ENCODE peak calls at places on chromosomes 1 and 21, in six cellular contexts. S, P, Q, E, J and F are unnamed samples.

GRCh38 chr1:226447932-226448670 is 40.2 kb upstream of the PARP1 start:
- DNase-seq in S (no peak), Q (no peak), J (no peak), E (no peak), P (no peak), F (no peak)

GRCh38 chr21:26307640-26308039 is 137.1 kb upstream of the APP start:
- DNase-seq in J (no peak), E (no peak), P (no peak), Q (no peak), S (no peak), F (no peak)

GRCh38 chr1:8797230-8797629 is 20.2 kb downstream of the RERE start:
- DNase-seq in Q (no peak), P (no peak), E (no peak), S (no peak), J (no peak), F (no peak)

GRCh38 chr1:26945728-26946127 is 14.5 kb downstream of the KDF1 start:
- DNase-seq in J (no peak), P (no peak), E (no peak), S (no peak), Q (peak), F (no peak)

GRCh38 chr1:226403522-226404034 is 4.3 kb downstream of the PARP1 start:
- DNase-seq in J (no peak), Q (no peak), S (no peak), E (no peak), P (no peak), F (no peak)

GRCh38 chr1:76136894-76137293 is 62.3 kb downstream of the ST6GALNAC3 start:
- DNase-seq in J (no peak), S (no peak), P (no peak), Q (no peak), E (no peak), F (no peak)

GRCh38 chr1:227934476-227935313 is 13.0 kb downstream of the WNT9A start:
- DNase-seq in Q (peak), P (no peak), E (peak), S (peak), J (no peak), F (no peak)

GRCh38 chr1:76185207-76185606 is 110.7 kb downstream of the ST6GALNAC3 start:
- DNase-seq in S (no peak), Q (no peak), P (no peak), J (no peak), E (no peak), F (no peak)

GRCh38 chr1:240831191-240831631 is 219.3 kb upstream of the GREM2 start:
- DNase-seq in S (no peak), Q (no peak), E (no peak), P (no peak), J (no peak), F (no peak)

GRCh38 chr1:10778640-10779039 is 17.8 kb downstream of the CASZ1 start:
- DNase-seq in E (no peak), P (no peak), S (no peak), Q (no peak), J (no peak), F (no peak)

GRCh38 chr1:30744060-30744756 is 13.4 kb downstream of the LAPTM5 start:
- DNase-seq in S (no peak), Q (no peak), P (no peak), J (no peak), E (no peak), F (no peak)

GRCh38 chr21:33699277-33699676 is 57.0 kb downstream of the ITSN1 start:
- DNase-seq in P (no peak), E (no peak), Q (no peak), S (no peak), J (no peak), F (no peak)

GRCh38 chr1:51326839-51327238 is 3.5 kb downstream of the TTC39A start:
- DNase-seq in E (no peak), P (no peak), J (no peak), Q (no peak), S (no peak), F (no peak)

GRCh38 chr1:221085712-221086111 is 206.5 kb downstream of the HLX start:
- DNase-seq in P (no peak), E (no peak), J (no peak), Q (no peak), S (no peak), F (no peak)

GRCh38 chr1:91402023-91402422 is 2.6 kb downstream of the HFM1 start:
- DNase-seq in P (no peak), S (no peak), E (no peak), Q (no peak), J (no peak), F (no peak)

GRCh38 chr1:202852163-202852904 is 36.6 kb downstream of the RABIF start:
- DNase-seq in S (no peak), J (no peak), P (no peak), Q (peak), E (no peak), F (no peak)

GRCh38 chr1:199083680-199084079 is 444.8 kb downstream of the PTPRC start:
- DNase-seq in S (no peak), Q (no peak), P (no peak), J (no peak), E (no peak), F (no peak)

GRCh38 chr1:9410737-9411297 is 118.1 kb downstream of the SPSB1 start:
- DNase-seq in E (no peak), S (no peak), P (peak), Q (no peak), J (no peak), F (no peak)

GRCh38 chr1:204294371-204294770 is 65.4 kb downstream of the PLEKHA6 start:
- DNase-seq in J (no peak), E (no peak), Q (no peak), S (peak), P (peak), F (peak)

GRCh38 chr1:156383023-156383422 is 14.0 kb downstream of the RHBG start:
- DNase-seq in J (peak), S (peak), E (peak), P (peak), Q (peak), F (peak)

GRCh38 chr1:227889047-227889862 is 58.5 kb downstream of the WNT9A start:
- DNase-seq in Q (peak), J (no peak), P (no peak), E (no peak), S (no peak), F (no peak)

GRCh38 chr1:222241410-222241809 is 306.5 kb downstream of the HHIPL2 start:
- DNase-seq in S (no peak), J (no peak), P (no peak), E (no peak), Q (no peak), F (no peak)

GRCh38 chr1:83495560-83495959 is 503.4 kb downstream of the TTLL7 start:
- DNase-seq in S (no peak), J (no peak), Q (no peak), E (no peak), P (no peak), F (no peak)

GRCh38 chr1:62237950-62238374 is 43.3 kb downstream of the L1TD1 start:
- DNase-seq in S (no peak), E (no peak), P (no peak), J (no peak), Q (no peak), F (no peak)

GRCh38 chr1:105934806-105935205 is 1121.7 kb upstream of the PRMT6 start:
- DNase-seq in E (no peak), P (no peak), S (no peak), Q (no peak), J (no peak), F (no peak)

GRCh38 chr1:77876884-77877283 is 11.5 kb upstream of the NEXN start:
- DNase-seq in E (no peak), S (no peak), J (no peak), P (no peak), Q (no peak), F (no peak)

GRCh38 chr1:2961661-2962060 is 59.6 kb upstream of the ACTRT2 start:
- DNase-seq in S (no peak), P (no peak), E (no peak), Q (peak), J (no peak), F (no peak)

GRCh38 chr1:165531021-165531420 is 12.8 kb upstream of the LRRC52 start:
- DNase-seq in E (peak), P (peak), J (peak), S (no peak), Q (peak), F (no peak)

GRCh38 chr1:45442272-45442671 is 48.7 kb downstream of the TESK2 start:
- DNase-seq in S (no peak), Q (no peak), J (no peak), P (no peak), E (no peak), F (no peak)

GRCh38 chr1:152164542-152165136 is 5.6 kb upstream of the RPTN start:
- DNase-seq in S (no peak), P (no peak), Q (peak), J (no peak), E (peak), F (no peak)

GRCh38 chr1:1081311-1082238 is 7.5 kb upstream of the RNF223 start:
- DNase-seq in J (no peak), P (no peak), Q (peak), S (no peak), E (peak), F (peak)

GRCh38 chr1:119316870-119317416 is 51.6 kb upstream of the HAO2 start:
- DNase-seq in Q (no peak), S (no peak), E (no peak), P (no peak), J (no peak), F (no peak)

GRCh38 chr1:209564904-209565303 is 18.6 kb upstream of the CAMK1G start:
- DNase-seq in J (no peak), Q (no peak), S (no peak), P (no peak), E (no peak), F (no peak)

GRCh38 chr1:231199868-231200267 is 38.0 kb downstream of the TRIM67 start:
- DNase-seq in J (no peak), S (no peak), P (no peak), E (no peak), Q (no peak), F (no peak)

GRCh38 chr1:172883387-172883791 is 167.4 kb downstream of the TNFSF18 start:
- DNase-seq in E (no peak), P (no peak), Q (no peak), S (no peak), J (no peak), F (no peak)

DNA sequence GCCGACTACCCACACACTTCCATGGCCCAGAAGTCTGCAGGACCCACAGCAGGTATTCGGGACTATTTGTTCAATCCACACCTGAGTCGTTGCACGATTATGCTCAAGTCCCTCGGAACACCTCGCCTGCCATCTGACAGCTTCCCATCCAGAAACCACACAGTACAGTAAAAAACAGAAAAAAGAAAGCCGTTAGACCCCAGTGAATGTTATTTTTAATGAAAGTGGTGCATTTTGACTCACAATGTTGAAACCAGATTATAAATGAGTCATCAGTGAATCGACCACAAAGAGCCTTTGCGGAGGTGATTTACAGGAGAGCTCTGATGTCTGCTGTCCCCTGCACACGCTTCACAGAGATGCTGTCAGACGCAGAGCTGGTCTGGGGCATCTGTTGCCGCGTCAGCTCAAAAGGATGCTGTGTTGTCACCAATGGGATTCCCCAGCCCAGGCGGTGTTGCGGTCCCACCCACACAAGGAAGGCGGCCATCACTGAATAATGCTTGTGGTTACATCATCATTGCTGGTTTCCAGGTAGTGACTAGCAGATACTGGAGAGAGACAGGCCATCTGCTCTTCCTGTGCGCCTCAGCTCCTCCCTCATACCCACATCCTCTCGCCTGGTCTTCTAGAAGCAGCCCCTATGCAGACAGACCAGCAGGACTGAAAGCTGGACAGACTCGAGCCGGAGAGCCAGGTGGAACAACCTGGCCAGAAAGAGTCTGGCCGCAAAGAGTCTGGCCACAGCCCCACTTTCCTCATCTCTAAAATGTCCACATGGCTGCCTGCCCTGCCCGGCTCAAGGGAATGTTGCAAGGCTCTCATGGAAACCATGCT is 116.8 kb downstream of the TOMM20 start:
- DNase-seq in P (no peak), Q (peak), J (no peak), E (peak), S (peak), F (peak)
- TF ChIP-seq POLR2A in P (no peak), Q (no peak), J (no peak), E (no peak), S (no peak), F (no peak)

DNA sequence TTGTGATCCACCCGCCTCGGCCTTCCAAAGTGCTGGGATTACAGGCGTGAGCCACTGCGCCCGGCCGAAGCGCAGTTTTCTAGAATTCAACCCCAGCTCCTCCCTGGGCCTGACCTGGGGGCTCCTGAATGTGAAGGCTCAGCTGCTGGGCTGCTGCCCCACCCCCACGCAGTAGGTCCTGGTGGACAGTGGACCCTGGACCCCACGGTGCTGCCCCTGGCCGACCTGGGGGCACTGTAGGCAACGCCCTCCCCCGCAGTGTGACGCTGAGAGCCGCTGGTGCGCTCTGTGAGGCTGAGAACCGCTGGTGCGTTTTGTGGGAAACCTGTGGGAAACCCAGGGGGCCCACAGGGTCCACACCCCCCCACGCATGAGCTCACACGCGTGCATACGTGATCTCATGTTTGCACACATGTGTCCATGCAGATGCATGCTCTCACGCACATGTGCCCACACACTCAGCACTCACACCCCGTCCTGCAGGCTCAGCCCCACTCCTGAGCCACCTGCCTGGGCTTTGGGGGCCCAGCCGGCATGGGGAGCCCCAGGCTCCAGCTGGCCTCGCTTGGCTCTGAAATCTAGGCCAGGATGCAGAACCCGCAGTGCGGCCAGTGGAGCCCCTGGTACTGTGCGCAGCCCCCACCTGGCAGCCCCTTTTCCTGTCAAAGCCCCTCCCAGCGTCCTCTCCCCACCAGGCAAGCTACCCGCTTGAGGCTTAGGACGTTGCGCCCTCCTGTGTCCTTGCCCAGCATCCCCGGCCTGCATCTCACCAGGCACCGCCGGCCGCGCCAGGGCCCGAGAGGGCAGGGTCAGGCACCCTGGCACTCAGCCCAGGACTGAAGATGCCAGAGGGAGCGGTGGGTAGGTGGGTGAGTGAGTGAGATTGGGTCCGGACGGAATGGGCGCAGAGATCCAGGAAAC is 67.7 kb downstream of the COL18A1 start:
- DNase-seq in S (no peak), Q (no peak), E (no peak), J (no peak), P (no peak), F (no peak)
- H3K4me3 ChIP-seq in S (no peak), Q (no peak), E (no peak), J (no peak), P (no peak), F (no peak)

GRCh38 chr1:206472454-206472853 is 2.2 kb downstream of the IKBKE start:
- DNase-seq in J (no peak), Q (no peak), E (no peak), P (no peak), S (peak), F (no peak)

GRCh38 chr1:206470692-206471414 is 577 bp downstream of the IKBKE start:
- DNase-seq in S (no peak), J (no peak), Q (peak), P (no peak), E (peak), F (no peak)

GRCh38 chr1:206471415-206471801 is 1.1 kb downstream of the IKBKE start:
- DNase-seq in J (no peak), E (no peak), P (no peak), Q (no peak), S (no peak), F (no peak)

GRCh38 chr1:206471993-206472392 is 1.7 kb downstream of the IKBKE start:
- DNase-seq in J (no peak), P (no peak), S (no peak), E (no peak), Q (no peak), F (no peak)

DNA sequence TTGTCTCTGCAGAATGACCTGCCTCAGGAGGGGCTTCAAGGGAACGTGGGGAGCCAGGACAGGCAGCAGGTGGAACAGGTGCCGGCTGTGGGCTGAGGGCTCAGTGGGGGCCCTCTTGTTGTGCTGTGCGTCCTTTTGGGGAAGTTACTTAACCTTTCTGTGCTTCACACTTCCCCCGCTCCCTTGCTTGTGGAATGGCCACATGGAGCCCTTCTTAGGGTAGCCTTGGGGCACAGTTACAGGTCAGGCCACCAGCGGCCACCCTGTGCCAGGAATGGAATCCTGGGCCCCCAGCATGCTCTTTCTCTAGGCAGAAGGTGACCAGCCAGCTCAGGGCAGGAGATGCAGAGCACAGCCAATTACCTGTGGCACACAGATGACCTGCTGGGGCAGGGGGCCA is 2.6 kb downstream of the IKBKE start:
- DNase-seq in J (no peak), Q (no peak), S (no peak), E (no peak), P (no peak), F (no peak)
- H3K27ac ChIP-seq in J (no peak), Q (no peak), S (no peak), E (no peak), P (no peak), F (no peak)

GRCh38 chr1:110083453-110084225 is 13.2 kb upstream of the ALX3 start:
- DNase-seq in Q (no peak), E (no peak), P (peak), J (no peak), S (no peak), F (no peak)

GRCh38 chr1:110082477-110082876 is 12.0 kb upstream of the ALX3 start:
- DNase-seq in S (no peak), P (no peak), J (no peak), Q (no peak), E (no peak), F (no peak)

GRCh38 chr1:110086959-110087358 is 16.5 kb upstream of the ALX3 start:
- DNase-seq in P (no peak), S (no peak), J (no peak), Q (peak), E (no peak), F (no peak)

GRCh38 chr1:110085666-110086065 is 15.2 kb upstream of the ALX3 start:
- DNase-seq in S (no peak), E (no peak), P (no peak), Q (no peak), J (no peak), F (no peak)

GRCh38 chr1:110084226-110085078 is 14.0 kb upstream of the ALX3 start:
- DNase-seq in S (peak), J (peak), E (peak), P (peak), Q (peak), F (no peak)
- TF ChIP-seq POLR2A in S (no peak), J (no peak), E (no peak), P (no peak), Q (peak), F (no peak)